ENCODE peak calls at places on chromosomes 13 and 19, in seven cellular contexts. S, A, J, D, G, V and X are unnamed samples.
A peak's percentile ranks its signal among the peaks of the same experiment; 100 is the strongest.

GRCh38 chr13:33918199-33918932 is 100.4 kb downstream of the RFC3 start:
- DNase-seq in S (no peak), A (peak; percentile 87), J (no peak), D (peak; percentile 69), G (no peak), V (no peak), X (no peak)

GRCh38 chr13:26482451-26483197 is 74.9 kb upstream of the WASF3 start:
- DNase-seq in S (peak; percentile 86), A (peak; percentile 82), J (no peak), D (peak; percentile 45), G (peak; percentile 81), V (no peak), X (peak; percentile 46)

GRCh38 chr13:94318418-94318817 is 161.1 kb downstream of the DCT start:
- DNase-seq in S (no peak), A (peak; percentile 70), J (no peak), D (no peak), G (no peak), V (no peak), X (no peak)

GRCh38 chr19:53792721-53793433 is 31.2 kb downstream of the NLRP12 start:
- DNase-seq in S (peak; percentile 95), A (peak; percentile 81), J (peak; percentile 90), D (peak; percentile 79), G (peak; percentile 91), V (peak; percentile 75), X (peak; percentile 65)

GRCh38 chr19:29671393-29672076 is 6.3 kb downstream of the PLEKHF1 start:
- DNase-seq in S (peak; percentile 89), A (no peak), J (peak; percentile 81), D (no peak), G (peak; percentile 46), V (no peak), X (peak; percentile 86)

GRCh38 chr13:47945738-47946137 is 55.3 kb downstream of the SUCLA2 start:
- DNase-seq in S (no peak), A (peak; percentile 50), J (no peak), D (no peak), G (no peak), V (no peak), X (no peak)

GRCh38 chr19:15118789-15119494 is 11.7 kb downstream of the SYDE1 start:
- DNase-seq in S (no peak), A (no peak), J (no peak), D (no peak), G (no peak), V (no peak), X (no peak)

GRCh38 chr19:39083599-39083982 is 577 bp upstream of the ACP7 start:
- DNase-seq in S (no peak), A (peak; percentile 5), J (no peak), D (no peak), G (no peak), V (no peak), X (no peak)

GRCh38 chr19:12788682-12789097 is 2.6 kb upstream of the JUNB start:
- DNase-seq in S (peak; percentile 94), A (peak; percentile 63), J (peak; percentile 91), D (peak; percentile 54), G (peak; percentile 88), V (peak; percentile 48), X (peak; percentile 43)

GRCh38 chr19:48656840-48657474 is 11.0 kb upstream of the CA11 start:
- DNase-seq in S (no peak), A (peak; percentile 93), J (no peak), D (peak; percentile 90), G (no peak), V (no peak), X (no peak)

GRCh38 chr19:46428278-46429141 is at the start of gene PNMA8C:
- DNase-seq in S (no peak), A (peak; percentile 52), J (peak; percentile 82), D (no peak), G (peak; percentile 89), V (peak; percentile 54), X (no peak)

GRCh38 chr19:16830679-16831078 is 1.5 kb downstream of the SIN3B start:
- DNase-seq in S (no peak), A (peak; percentile 33), J (no peak), D (no peak), G (no peak), V (no peak), X (no peak)

GRCh38 chr19:13833330-13834265 is 38.4 kb downstream of the ZSWIM4 start:
- DNase-seq in S (peak; percentile 99), A (peak; percentile 85), J (peak; percentile 97), D (peak; percentile 76), G (peak; percentile 95), V (peak; percentile 39), X (peak; percentile 90)

GRCh38 chr19:41323430-41324125 is 13.6 kb downstream of the CCDC97 start:
- DNase-seq in S (peak; percentile 95), A (peak; percentile 97), J (no peak), D (peak; percentile 96), G (peak; percentile 73), V (no peak), X (no peak)